ENCODE peak calls at places on chromosomes 11 and 22, in nine cellular contexts. C is activated T-helper 1 cell treated with anti-CD3 and anti-CD28 coated beads, Interleukin-2, amount 50 U/mL, for 16 hours; R is stimulated activated CD8-positive, alpha-beta memory T cell treated with anti-CD3 and anti-CD28 coated beads, Interleukin-15, amount 100 ng/mL, for 24 hours; E is iPS-NIHi11; D is HFFc6; G is stimulated activated CD4-positive, alpha-beta T cell treated with anti-CD3 and anti-CD28 coated beads, TNF-alpha, amount 100 ng/mL, for 4 hours; J is activated CD4-positive, alpha-beta T cell treated with anti-CD3 and anti-CD28 coated beads for 1 hour; K is cerebellar cortex; Z is right lobe of liver. T is an unnamed sample.

GRCh38 chr22:48926663-48927062 is 901.0 kb downstream of the BRD1 start:
- DNase-seq in R (no peak), C (no peak), Z (no peak), K (no peak), J (no peak), G (no peak), D (no peak), E (no peak), T (no peak)

GRCh38 chr11:94715225-94715624 is 52.9 kb upstream of the AMOTL1 start:
- DNase-seq in K (no peak), C (no peak), G (no peak), J (no peak), E (no peak), Z (no peak), R (no peak), D (no peak), T (no peak)

GRCh38 chr11:61607426-61607825 is 26.6 kb upstream of the SYT7 start:
- DNase-seq in D (no peak), G (no peak), C (no peak), R (no peak), K (no peak), J (no peak), E (no peak), Z (no peak), T (no peak)

GRCh38 chr22:20567371-20567847 is 60.0 kb downstream of the MED15 start:
- DNase-seq in C (no peak), Z (no peak), D (peak; percentile 90), R (no peak), K (no peak), J (no peak), G (no peak), E (no peak), T (no peak)

GRCh38 chr11:87970762-87971161 is 204.5 kb downstream of the RAB38 start:
- DNase-seq in Z (no peak), E (peak; percentile 19), R (no peak), C (no peak), J (no peak), G (no peak), K (no peak), D (no peak), T (no peak)

GRCh38 chr11:121543981-121544380 is 91.2 kb upstream of the SORL1-AS1 start:
- DNase-seq in K (no peak), D (no peak), Z (no peak), E (no peak), C (no peak), G (no peak), J (no peak), R (no peak), T (no peak)

GRCh38 chr11:61113209-61113608 is 10.9 kb downstream of the CD5 start:
- DNase-seq in K (no peak), R (no peak), J (no peak), Z (no peak), D (no peak), C (no peak), G (no peak), E (no peak), T (no peak)

GRCh38 chr11:73969991-73970800 is 12.4 kb downstream of the UCP2 start:
- DNase-seq in R (no peak), C (no peak), D (no peak), Z (no peak), G (no peak), E (no peak), K (no peak), J (no peak), T (no peak)